ENCODE peak calls at places on chromosome 1, in seven cellular contexts. One of them, this sample, is unnamed.
A peak's percentile ranks its signal among the peaks of the same experiment; 100 is the strongest.

GRCh38 chr1:40976952-40977690 is 2.4 kb upstream of the CTPS1 start:
- DNase-seq in hippocampal formation: no peak
- DNase-seq in upper lobe of right lung: no peak
- DNase-seq in activated T-cell treated with anti-CD3 and anti-CD28 coated beads, Interleukin-2, amount 50 U/mL, for 72 hours: no peak
- DNase-seq in HCT116: no peak
- DNase-seq in activated CD8-positive, alpha-beta memory T cell treated with anti-CD3 and anti-CD28 coated beads for 48 hours: no peak
- DNase-seq in ELF-1: no peak
- DNase-seq in this sample: no peak

GRCh38 chr1:2639203-2639602 is 6.4 kb upstream of the MMEL1 start:
- DNase-seq in ELF-1: no peak
- DNase-seq in upper lobe of right lung: peak; percentile 40
- DNase-seq in activated T-cell treated with anti-CD3 and anti-CD28 coated beads, Interleukin-2, amount 50 U/mL, for 72 hours: no peak
- DNase-seq in hippocampal formation: no peak
- DNase-seq in HCT116: no peak
- DNase-seq in activated CD8-positive, alpha-beta memory T cell treated with anti-CD3 and anti-CD28 coated beads for 48 hours: no peak
- DNase-seq in this sample: no peak

GRCh38 chr1:55321947-55322346 is 106.8 kb upstream of the USP24 start:
- DNase-seq in activated CD8-positive, alpha-beta memory T cell treated with anti-CD3 and anti-CD28 coated beads for 48 hours: no peak
- DNase-seq in HCT116: no peak
- DNase-seq in hippocampal formation: no peak
- DNase-seq in activated T-cell treated with anti-CD3 and anti-CD28 coated beads, Interleukin-2, amount 50 U/mL, for 72 hours: no peak
- DNase-seq in ELF-1: no peak
- DNase-seq in upper lobe of right lung: no peak
- DNase-seq in this sample: no peak

GRCh38 chr1:17842686-17843085 is 87.6 kb downstream of the ACTL8 start:
- DNase-seq in HCT116: no peak
- DNase-seq in ELF-1: no peak
- DNase-seq in upper lobe of right lung: peak; percentile 53
- DNase-seq in activated T-cell treated with anti-CD3 and anti-CD28 coated beads, Interleukin-2, amount 50 U/mL, for 72 hours: no peak
- DNase-seq in activated CD8-positive, alpha-beta memory T cell treated with anti-CD3 and anti-CD28 coated beads for 48 hours: no peak
- DNase-seq in hippocampal formation: no peak
- DNase-seq in this sample: no peak

GRCh38 chr1:109995536-109995935 is 11.0 kb downstream of the AHCYL1 start:
- DNase-seq in activated CD8-positive, alpha-beta memory T cell treated with anti-CD3 and anti-CD28 coated beads for 48 hours: no peak
- DNase-seq in hippocampal formation: no peak
- DNase-seq in ELF-1: no peak
- DNase-seq in HCT116: no peak
- DNase-seq in upper lobe of right lung: no peak
- DNase-seq in activated T-cell treated with anti-CD3 and anti-CD28 coated beads, Interleukin-2, amount 50 U/mL, for 72 hours: no peak
- DNase-seq in this sample: no peak

GRCh38 chr1:212186427-212187207 is 98.6 kb upstream of the PPP2R5A start:
- DNase-seq in hippocampal formation: no peak
- DNase-seq in activated CD8-positive, alpha-beta memory T cell treated with anti-CD3 and anti-CD28 coated beads for 48 hours: no peak
- DNase-seq in HCT116: no peak
- DNase-seq in ELF-1: no peak
- DNase-seq in upper lobe of right lung: no peak
- DNase-seq in activated T-cell treated with anti-CD3 and anti-CD28 coated beads, Interleukin-2, amount 50 U/mL, for 72 hours: no peak
- DNase-seq in this sample: no peak

GRCh38 chr1:11719313-11720032 is 16.5 kb upstream of the AGTRAP start:
- DNase-seq in upper lobe of right lung: peak; percentile 89
- DNase-seq in activated T-cell treated with anti-CD3 and anti-CD28 coated beads, Interleukin-2, amount 50 U/mL, for 72 hours: peak; percentile 86
- DNase-seq in activated CD8-positive, alpha-beta memory T cell treated with anti-CD3 and anti-CD28 coated beads for 48 hours: peak; percentile 78
- DNase-seq in ELF-1: peak; percentile 59
- DNase-seq in HCT116: no peak
- DNase-seq in hippocampal formation: peak; percentile 76
- DNase-seq in this sample: peak; percentile 88

GRCh38 chr1:86992790-86993189 is 78.4 kb downstream of the HS2ST1 start:
- DNase-seq in ELF-1: no peak
- DNase-seq in HCT116: no peak
- DNase-seq in hippocampal formation: no peak
- DNase-seq in upper lobe of right lung: no peak
- DNase-seq in activated CD8-positive, alpha-beta memory T cell treated with anti-CD3 and anti-CD28 coated beads for 48 hours: no peak
- DNase-seq in activated T-cell treated with anti-CD3 and anti-CD28 coated beads, Interleukin-2, amount 50 U/mL, for 72 hours: no peak
- DNase-seq in this sample: no peak

GRCh38 chr1:202161151-202162048 is 998 bp upstream of the PTPN7 start:
- DNase-seq in upper lobe of right lung: peak; percentile 50
- DNase-seq in HCT116: no peak
- DNase-seq in hippocampal formation: no peak
- DNase-seq in activated CD8-positive, alpha-beta memory T cell treated with anti-CD3 and anti-CD28 coated beads for 48 hours: no peak
- DNase-seq in activated T-cell treated with anti-CD3 and anti-CD28 coated beads, Interleukin-2, amount 50 U/mL, for 72 hours: peak; percentile 26
- DNase-seq in ELF-1: no peak
- DNase-seq in this sample: peak; percentile 27

GRCh38 chr1:180232521-180233043 is 2.5 kb downstream of the LHX4 start:
- DNase-seq in HCT116: no peak
- DNase-seq in upper lobe of right lung: no peak
- DNase-seq in activated CD8-positive, alpha-beta memory T cell treated with anti-CD3 and anti-CD28 coated beads for 48 hours: no peak
- DNase-seq in ELF-1: no peak
- DNase-seq in activated T-cell treated with anti-CD3 and anti-CD28 coated beads, Interleukin-2, amount 50 U/mL, for 72 hours: no peak
- DNase-seq in hippocampal formation: no peak
- DNase-seq in this sample: no peak

GRCh38 chr1:36675106-36675505 is 192.4 kb upstream of the CSF3R start:
- DNase-seq in upper lobe of right lung: no peak
- DNase-seq in ELF-1: no peak
- DNase-seq in activated CD8-positive, alpha-beta memory T cell treated with anti-CD3 and anti-CD28 coated beads for 48 hours: no peak
- DNase-seq in hippocampal formation: no peak
- DNase-seq in activated T-cell treated with anti-CD3 and anti-CD28 coated beads, Interleukin-2, amount 50 U/mL, for 72 hours: no peak
- DNase-seq in HCT116: no peak
- DNase-seq in this sample: no peak

GRCh38 chr1:35708952-35709351 is 9.7 kb downstream of the C1orf216 start:
- DNase-seq in activated CD8-positive, alpha-beta memory T cell treated with anti-CD3 and anti-CD28 coated beads for 48 hours: no peak
- DNase-seq in hippocampal formation: no peak
- DNase-seq in ELF-1: no peak
- DNase-seq in HCT116: no peak
- DNase-seq in upper lobe of right lung: no peak
- DNase-seq in activated T-cell treated with anti-CD3 and anti-CD28 coated beads, Interleukin-2, amount 50 U/mL, for 72 hours: no peak
- DNase-seq in this sample: no peak

GRCh38 chr1:106961671-106962070 is 94.8 kb upstream of the PRMT6 start:
- DNase-seq in ELF-1: no peak
- DNase-seq in HCT116: no peak
- DNase-seq in upper lobe of right lung: no peak
- DNase-seq in activated T-cell treated with anti-CD3 and anti-CD28 coated beads, Interleukin-2, amount 50 U/mL, for 72 hours: no peak
- DNase-seq in activated CD8-positive, alpha-beta memory T cell treated with anti-CD3 and anti-CD28 coated beads for 48 hours: no peak
- DNase-seq in hippocampal formation: no peak
- DNase-seq in this sample: no peak

GRCh38 chr1:6601049-6601864 is 1.4 kb downstream of the KLHL21 start:
- DNase-seq in hippocampal formation: peak; percentile 73
- DNase-seq in activated T-cell treated with anti-CD3 and anti-CD28 coated beads, Interleukin-2, amount 50 U/mL, for 72 hours: peak; percentile 88
- DNase-seq in activated CD8-positive, alpha-beta memory T cell treated with anti-CD3 and anti-CD28 coated beads for 48 hours: peak; percentile 40
- DNase-seq in ELF-1: peak; percentile 70
- DNase-seq in upper lobe of right lung: peak; percentile 79
- DNase-seq in HCT116: peak; percentile 68
- DNase-seq in this sample: peak; percentile 94

GRCh38 chr1:156961709-156962108 is 41.3 kb downstream of the LRRC71 start:
- DNase-seq in activated CD8-positive, alpha-beta memory T cell treated with anti-CD3 and anti-CD28 coated beads for 48 hours: no peak
- DNase-seq in activated T-cell treated with anti-CD3 and anti-CD28 coated beads, Interleukin-2, amount 50 U/mL, for 72 hours: peak; percentile 45
- DNase-seq in HCT116: peak; percentile 10
- DNase-seq in ELF-1: peak; percentile 8
- DNase-seq in hippocampal formation: no peak
- DNase-seq in upper lobe of right lung: no peak
- DNase-seq in this sample: peak; percentile 51

GRCh38 chr1:182726941-182727340 is 42.6 kb upstream of the RGS8 start:
- DNase-seq in activated CD8-positive, alpha-beta memory T cell treated with anti-CD3 and anti-CD28 coated beads for 48 hours: no peak
- DNase-seq in HCT116: no peak
- DNase-seq in ELF-1: no peak
- DNase-seq in upper lobe of right lung: no peak
- DNase-seq in hippocampal formation: no peak
- DNase-seq in activated T-cell treated with anti-CD3 and anti-CD28 coated beads, Interleukin-2, amount 50 U/mL, for 72 hours: no peak
- DNase-seq in this sample: no peak

GRCh38 chr1:29356663-29357062 is 120.3 kb downstream of the PTPRU start:
- DNase-seq in hippocampal formation: no peak
- DNase-seq in activated CD8-positive, alpha-beta memory T cell treated with anti-CD3 and anti-CD28 coated beads for 48 hours: no peak
- DNase-seq in upper lobe of right lung: no peak
- DNase-seq in ELF-1: peak; percentile 41
- DNase-seq in activated T-cell treated with anti-CD3 and anti-CD28 coated beads, Interleukin-2, amount 50 U/mL, for 72 hours: no peak
- DNase-seq in HCT116: no peak
- DNase-seq in this sample: no peak

GRCh38 chr1:87120779-87121178 is 206.3 kb downstream of the HS2ST1 start:
- DNase-seq in ELF-1: no peak
- DNase-seq in activated T-cell treated with anti-CD3 and anti-CD28 coated beads, Interleukin-2, amount 50 U/mL, for 72 hours: no peak
- DNase-seq in upper lobe of right lung: no peak
- DNase-seq in hippocampal formation: no peak
- DNase-seq in activated CD8-positive, alpha-beta memory T cell treated with anti-CD3 and anti-CD28 coated beads for 48 hours: no peak
- DNase-seq in HCT116: no peak
- DNase-seq in this sample: no peak

GRCh38 chr1:155000475-155000724 is 2.2 kb upstream of the ZBTB7B start:
- DNase-seq in ELF-1: no peak
- DNase-seq in hippocampal formation: no peak
- DNase-seq in upper lobe of right lung: no peak
- DNase-seq in HCT116: no peak
- DNase-seq in activated CD8-positive, alpha-beta memory T cell treated with anti-CD3 and anti-CD28 coated beads for 48 hours: no peak
- DNase-seq in activated T-cell treated with anti-CD3 and anti-CD28 coated beads, Interleukin-2, amount 50 U/mL, for 72 hours: no peak
- DNase-seq in this sample: no peak

GRCh38 chr1:119582801-119583200 is 65.3 kb downstream of the ZNF697 start:
- DNase-seq in ELF-1: peak; percentile 73
- DNase-seq in hippocampal formation: peak; percentile 47
- DNase-seq in upper lobe of right lung: no peak
- DNase-seq in HCT116: peak; percentile 48
- DNase-seq in activated CD8-positive, alpha-beta memory T cell treated with anti-CD3 and anti-CD28 coated beads for 48 hours: no peak
- DNase-seq in activated T-cell treated with anti-CD3 and anti-CD28 coated beads, Interleukin-2, amount 50 U/mL, for 72 hours: peak; percentile 24
- DNase-seq in this sample: peak; percentile 22

GRCh38 chr1:65818966-65819365 is 26.3 kb downstream of the PDE4B start:
- DNase-seq in ELF-1: no peak
- DNase-seq in upper lobe of right lung: no peak
- DNase-seq in HCT116: no peak
- DNase-seq in activated CD8-positive, alpha-beta memory T cell treated with anti-CD3 and anti-CD28 coated beads for 48 hours: no peak
- DNase-seq in activated T-cell treated with anti-CD3 and anti-CD28 coated beads, Interleukin-2, amount 50 U/mL, for 72 hours: no peak
- DNase-seq in hippocampal formation: no peak
- DNase-seq in this sample: no peak

GRCh38 chr1:39204441-39205081 is at the start of gene MACF1:
- DNase-seq in hippocampal formation: peak; percentile 28
- DNase-seq in ELF-1: peak; percentile 87
- DNase-seq in activated CD8-positive, alpha-beta memory T cell treated with anti-CD3 and anti-CD28 coated beads for 48 hours: no peak
- DNase-seq in HCT116: no peak
- DNase-seq in activated T-cell treated with anti-CD3 and anti-CD28 coated beads, Interleukin-2, amount 50 U/mL, for 72 hours: peak; percentile 50
- DNase-seq in upper lobe of right lung: no peak
- DNase-seq in this sample: peak; percentile 72

GRCh38 chr1:30198805-30199403 is 524.5 kb downstream of the MATN1 start:
- DNase-seq in hippocampal formation: no peak
- DNase-seq in ELF-1: no peak
- DNase-seq in HCT116: no peak
- DNase-seq in activated T-cell treated with anti-CD3 and anti-CD28 coated beads, Interleukin-2, amount 50 U/mL, for 72 hours: no peak
- DNase-seq in activated CD8-positive, alpha-beta memory T cell treated with anti-CD3 and anti-CD28 coated beads for 48 hours: no peak
- DNase-seq in upper lobe of right lung: no peak
- DNase-seq in this sample: no peak

GRCh38 chr1:108699375-108700332 is 7.5 kb downstream of the PRPF38B start:
- DNase-seq in ELF-1: no peak
- DNase-seq in HCT116: no peak
- DNase-seq in activated T-cell treated with anti-CD3 and anti-CD28 coated beads, Interleukin-2, amount 50 U/mL, for 72 hours: no peak
- DNase-seq in upper lobe of right lung: no peak
- DNase-seq in hippocampal formation: no peak
- DNase-seq in activated CD8-positive, alpha-beta memory T cell treated with anti-CD3 and anti-CD28 coated beads for 48 hours: no peak
- DNase-seq in this sample: no peak

GRCh38 chr1:216075339-216075738 is 347.9 kb downstream of the USH2A start:
- DNase-seq in HCT116: no peak
- DNase-seq in activated CD8-positive, alpha-beta memory T cell treated with anti-CD3 and anti-CD28 coated beads for 48 hours: no peak
- DNase-seq in activated T-cell treated with anti-CD3 and anti-CD28 coated beads, Interleukin-2, amount 50 U/mL, for 72 hours: no peak
- DNase-seq in upper lobe of right lung: no peak
- DNase-seq in ELF-1: peak; percentile 44
- DNase-seq in hippocampal formation: no peak
- DNase-seq in this sample: no peak

GRCh38 chr1:20233394-20233793 is 47.1 kb upstream of the PLA2G2C start:
- DNase-seq in ELF-1: no peak
- DNase-seq in upper lobe of right lung: no peak
- DNase-seq in hippocampal formation: no peak
- DNase-seq in activated CD8-positive, alpha-beta memory T cell treated with anti-CD3 and anti-CD28 coated beads for 48 hours: no peak
- DNase-seq in HCT116: peak; percentile 21
- DNase-seq in activated T-cell treated with anti-CD3 and anti-CD28 coated beads, Interleukin-2, amount 50 U/mL, for 72 hours: no peak
- DNase-seq in this sample: no peak

This sample was measured in activated CD4-positive, alpha-beta memory T cell treated with anti-CD3 and anti-CD28 coated beads for 36 hours.